ENCODE peak calls at places on chromosome X, in ten cellular contexts. R, W, V, H, E, I, F, N, K and G are unnamed samples.

GRCh38 chrX:68695206-68695845 is 47.9 kb downstream of the STARD8 start:
- DNase-seq in R (no peak), W (no peak), V (no peak), H (no peak), E (no peak), I (no peak), F (no peak), N (no peak), K (no peak), G (no peak)

GRCh38 chrX:9856596-9856995 is 70.4 kb downstream of the SHROOM2 start:
- DNase-seq in R (no peak), W (no peak), V (no peak), H (no peak), E (no peak), I (no peak), F (no peak), N (no peak), K (no peak), G (no peak)

GRCh38 chrX:140817943-140818342 is 108.4 kb downstream of the LINC00632 start:
- DNase-seq in R (no peak), W (no peak), V (peak; percentile 9), H (peak; percentile 14), E (peak; percentile 39), I (no peak), F (no peak), N (peak; percentile 24), K (peak; percentile 1), G (peak; percentile 22)

GRCh38 chrX:103475381-103475780 is 43.9 kb downstream of the RAB40A start:
- DNase-seq in R (no peak), W (no peak), V (no peak), H (no peak), E (no peak), I (no peak), F (no peak), N (no peak), K (no peak), G (no peak)

GRCh38 chrX:141668371-141668770 is 30.2 kb downstream of the SPANXD start:
- DNase-seq in R (no peak), W (no peak), V (no peak), H (no peak), E (no peak), I (no peak), F (no peak), N (no peak), K (no peak), G (peak; percentile 8)

GRCh38 chrX:11532291-11533075 is 133.2 kb downstream of the ARHGAP6 start:
- DNase-seq in R (no peak), W (no peak), V (no peak), H (no peak), E (peak; percentile 29), I (no peak), F (no peak), N (no peak), K (no peak), G (no peak)

GRCh38 chrX:133391116-133391515 is 24.2 kb downstream of the GPC4 start:
- DNase-seq in R (no peak), W (no peak), V (no peak), H (no peak), E (no peak), I (no peak), F (no peak), N (no peak), K (no peak), G (no peak)

GRCh38 chrX:111041018-111041462 is 55.0 kb upstream of the PAK3 start:
- DNase-seq in R (no peak), W (peak; percentile 67), V (no peak), H (no peak), E (peak; percentile 91), I (no peak), F (no peak), N (peak; percentile 92), K (peak; percentile 87), G (peak; percentile 95)

GRCh38 chrX:103220511-103221406 is 5.9 kb downstream of the BEX4 start:
- DNase-seq in R (no peak), W (no peak), V (peak; percentile 4), H (no peak), E (no peak), I (no peak), F (no peak), N (no peak), K (no peak), G (no peak)

GRCh38 chrX:152992120-152992519 is 1.8 kb downstream of the PNMA5 start:
- DNase-seq in R (no peak), W (no peak), V (no peak), H (no peak), E (no peak), I (no peak), F (no peak), N (no peak), K (no peak), G (no peak)

GRCh38 chrX:53939127-53939526 is 105.1 kb downstream of the PHF8 start:
- DNase-seq in R (no peak), W (no peak), V (no peak), H (no peak), E (no peak), I (no peak), F (no peak), N (no peak), K (no peak), G (no peak)

GRCh38 chrX:43827791-43828190 is 54.5 kb downstream of the MAOB start:
- DNase-seq in R (no peak), W (no peak), V (no peak), H (no peak), E (no peak), I (no peak), F (no peak), N (no peak), K (no peak), G (no peak)

GRCh38 chrX:63922221-63922620 is 137.2 kb upstream of the ARHGEF9 start:
- DNase-seq in R (no peak), W (peak; percentile 1), V (no peak), H (no peak), E (no peak), I (no peak), F (no peak), N (peak; percentile 79), K (no peak), G (peak; percentile 24)

GRCh38 chrX:112832481-112833095 is 8.0 kb downstream of the AMOT start:
- DNase-seq in R (no peak), W (no peak), V (no peak), H (no peak), E (no peak), I (no peak), F (no peak), N (no peak), K (no peak), G (peak; percentile 15)

GRCh38 chrX:38917954-38918353 is 116.7 kb downstream of the MID1IP1 start:
- DNase-seq in R (no peak), W (no peak), V (no peak), H (no peak), E (no peak), I (no peak), F (peak; percentile 70), N (no peak), K (no peak), G (no peak)

GRCh38 chrX:44569122-44569521 is 26.5 kb upstream of the FUNDC1 start:
- DNase-seq in R (no peak), W (no peak), V (no peak), H (no peak), E (peak; percentile 0), I (no peak), F (no peak), N (peak; percentile 46), K (no peak), G (no peak)

GRCh38 chrX:22165732-22166457 is 106.8 kb upstream of the CBLL2 start:
- DNase-seq in R (no peak), W (no peak), V (no peak), H (no peak), E (peak; percentile 19), I (no peak), F (no peak), N (peak; percentile 15), K (no peak), G (peak; percentile 10)

GRCh38 chrX:40154853-40155616 is 57.3 kb upstream of the BCOR start:
- DNase-seq in R (peak; percentile 71), W (no peak), V (peak; percentile 43), H (peak; percentile 51), E (peak; percentile 63), I (peak; percentile 67), F (peak; percentile 89), N (no peak), K (no peak), G (no peak)

GRCh38 chrX:134931550-134931949 is 59.2 kb upstream of the SMIM10 start:
- DNase-seq in R (no peak), W (no peak), V (no peak), H (no peak), E (no peak), I (no peak), F (no peak), N (no peak), K (no peak), G (no peak)
- TF ChIP-seq CTCF in R (no peak), W (peak; percentile 13), V (no peak), H (no peak), E (peak; percentile 4), I (no peak), F (no peak), N (no peak), K (no peak), G (no peak)

DNA sequence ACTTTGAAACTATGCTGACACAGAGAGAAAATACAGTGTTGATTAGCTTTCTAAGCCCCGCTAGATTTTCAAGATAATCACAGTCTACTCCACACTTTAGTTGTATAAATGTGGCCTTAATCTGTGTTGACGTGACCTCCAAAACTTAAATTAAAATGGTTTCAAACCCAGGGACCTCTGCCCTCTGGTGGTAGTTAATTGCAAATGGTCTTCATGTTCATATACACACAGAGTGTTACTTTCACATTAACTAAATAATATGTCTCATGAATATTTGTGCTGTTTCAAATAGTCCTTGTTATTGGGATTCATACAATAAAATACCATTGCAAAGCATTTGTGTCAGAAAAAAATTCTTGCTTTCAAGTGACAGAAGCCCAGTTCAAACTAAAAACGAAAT is 64.3 kb downstream of the TASL start:
- DNase-seq in R (no peak), W (no peak), V (no peak), H (no peak), E (peak; percentile 5), I (no peak), F (no peak), N (no peak), K (no peak), G (no peak)
- TF ChIP-seq CTCF in R (no peak), W (peak; percentile 52), V (peak; percentile 53), H (peak; percentile 23), E (peak; percentile 46), I (peak; percentile 58), F (peak; percentile 61), N (peak; percentile 43), K (peak; percentile 45), G (peak; percentile 46)

GRCh38 chrX:26822448-26822847 is 606.5 kb downstream of the MAGEB5 start:
- DNase-seq in R (no peak), W (no peak), V (no peak), H (no peak), E (no peak), I (no peak), F (no peak), N (no peak), K (no peak), G (no peak)
- TF ChIP-seq CTCF in R (no peak), W (no peak), V (no peak), H (no peak), E (no peak), I (no peak), F (no peak), N (no peak), K (no peak), G (no peak)

DNA sequence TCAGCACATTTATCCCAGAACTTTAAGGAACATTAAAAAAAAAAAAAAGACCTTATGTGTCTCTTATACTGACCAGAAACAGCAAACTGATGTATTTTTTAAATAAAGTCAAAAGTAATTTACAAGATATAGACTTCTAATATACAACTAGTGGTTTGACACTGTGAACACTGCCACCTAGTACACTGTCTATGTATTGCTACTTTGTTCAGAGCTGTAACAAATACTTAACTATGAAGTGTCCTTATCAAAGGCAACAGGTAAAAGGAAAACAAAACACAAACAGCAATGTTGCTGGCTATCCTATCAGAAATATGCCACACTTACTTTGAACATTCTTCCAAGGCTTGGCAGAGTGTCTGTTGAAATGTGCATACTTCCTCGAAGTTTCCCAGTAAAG is 60.4 kb downstream of the CD40LG start:
- DNase-seq in R (no peak), W (no peak), V (no peak), H (peak; percentile 11), E (peak; percentile 15), I (no peak), F (no peak), N (no peak), K (no peak), G (peak; percentile 6)
- TF ChIP-seq CTCF in R (no peak), W (peak; percentile 48), V (peak; percentile 28), H (peak; percentile 36), E (peak; percentile 36), I (peak; percentile 50), F (peak; percentile 43), N (peak; percentile 55), K (peak; percentile 33), G (peak; percentile 38)